ENCODE peak calls at places on chromosomes 13 and 19, in four cellular contexts. H is CD4-positive, alpha-beta memory T cell; G is aorta; C is Peyer's patch. T is an unnamed sample. For H3K27me3, the result is how much of the 10 kb centered on the place peaks cover.

GRCh38 chr19:952680-953500 is 27.1 kb downstream of the ARID3A start:
- DNase-seq in H (no peak), C (peak), G (no peak), T (no peak)

GRCh38 chr19:46426506-46427162 is 2.1 kb downstream of the PNMA8C start:
- DNase-seq in C (no peak), H (no peak), G (peak), T (no peak)

GRCh38 chr19:11096210-11096841 is 7.1 kb downstream of the LDLR start:
- DNase-seq in H (peak), C (no peak), G (peak), T (no peak)

GRCh38 chr13:53782400-53783030 is 753.9 kb downstream of the OLFM4 start:
- DNase-seq in H (peak), C (no peak), G (no peak), T (no peak)

GRCh38 chr19:35075202-35076025 is 33.9 kb downstream of the HPN start:
- DNase-seq in C (no peak), G (no peak), H (no peak), T (no peak)

GRCh38 chr13:68905186-68905585 is 1202.4 kb upstream of the ATXN8OS start:
- DNase-seq in C (no peak), H (no peak), G (no peak), T (no peak)

GRCh38 chr13:98267080-98267912 is 90.2 kb upstream of the RNF113B start:
- DNase-seq in G (no peak), C (no peak), H (no peak), T (no peak)

GRCh38 chr13:111295896-111296295 is 24.5 kb upstream of the TEX29 start:
- DNase-seq in G (no peak), H (no peak), C (peak), T (no peak)

GRCh38 chr13:78736142-78736541 is 77.2 kb upstream of the OBI1 start:
- DNase-seq in C (no peak), H (no peak), G (no peak), T (no peak)

GRCh38 chr19:506404-507285 is 652 bp upstream of the TPGS1 start:
- DNase-seq in C (peak), G (peak), H (peak), T (peak)

GRCh38 chr13:57314897-57315520 is 148.0 kb downstream of the PRR20E start:
- DNase-seq in G (no peak), H (no peak), C (no peak), T (no peak)

GRCh38 chr19:11535792-11536595 is 2.7 kb upstream of the CNN1 start:
- DNase-seq in H (peak), G (peak), C (peak), T (peak)

GRCh38 chr13:94799330-94799729 is 87.0 kb upstream of the SOX21 start:
- DNase-seq in H (no peak), G (no peak), C (no peak), T (no peak)

GRCh38 chr13:99922631-99923404 is 48.7 kb downstream of the ZIC5 start:
- DNase-seq in G (no peak), C (peak), H (no peak), T (no peak)

GRCh38 chr19:7461841-7462629 is 26.8 kb downstream of the PEX11G start:
- DNase-seq in C (no peak), H (no peak), G (no peak), T (no peak)

GRCh38 chr13:92602560-92602959 is 624.0 kb upstream of the GPC6 start:
- DNase-seq in H (no peak), G (no peak), C (no peak), T (no peak)

GRCh38 chr13:27395007-27395510 is 29.4 kb upstream of the GTF3A start:
- DNase-seq in C (no peak), H (no peak), G (no peak), T (no peak)

GRCh38 chr13:111460548-111461444 is 140.4 kb downstream of the TEX29 start:
- DNase-seq in C (no peak), G (no peak), H (no peak), T (no peak)

GRCh38 chr13:25678398-25678797 is 306.6 kb downstream of the ATP8A2 start:
- DNase-seq in H (no peak), G (no peak), C (no peak), T (no peak)

GRCh38 chr19:38183227-38183914 is 40.7 kb downstream of the DPF1 start:
- DNase-seq in H (no peak), G (no peak), C (no peak), T (no peak)

GRCh38 chr19:3968556-3969434 is 2.1 kb downstream of the DAPK3 start:
- DNase-seq in G (peak), H (no peak), C (peak), T (no peak)

GRCh38 chr19:30069535-30070197 is 127.6 kb downstream of the URI1 start:
- DNase-seq in G (no peak), H (no peak), C (peak), T (no peak)

GRCh38 chr13:40446365-40446764 is 220.1 kb downstream of the FOXO1 start:
- DNase-seq in C (no peak), G (no peak), H (no peak), T (no peak)

GRCh38 chr13:71864981-71865857 is 1.8 kb downstream of the DACH1 start:
- DNase-seq in G (peak), C (peak), H (no peak), T (no peak)

GRCh38 chr13:59750860-59751259 is 412.9 kb downstream of the DIAPH3 start:
- DNase-seq in G (no peak), H (no peak), C (no peak), T (no peak)

GRCh38 chr19:34041922-34042521 is 130.3 kb upstream of the LSM14A start:
- DNase-seq in G (peak), C (peak), H (peak), T (peak)

GRCh38 chr13:30510091-30510490 is 44.4 kb upstream of the HMGB1 start:
- DNase-seq in H (no peak), G (no peak), C (no peak), T (no peak)

GRCh38 chr13:94177041-94177440 is 302.4 kb downstream of the DCT start:
- DNase-seq in H (no peak), G (no peak), C (no peak), T (no peak)

GRCh38 chr19:2427323-2428026 is at the start of gene TIMM13:
- DNase-seq in H (peak), C (peak), G (peak), T (peak)
- H3K27me3 ChIP-seq in H (under half), C (under half), G (under half), T (under half)

GRCh38 chr13:113952983-113953520 is 20.8 kb downstream of the C13orf46 start:
- DNase-seq in H (no peak), C (no peak), G (peak), T (no peak)

GRCh38 chr13:113955691-113956090 is 18.2 kb downstream of the C13orf46 start:
- DNase-seq in C (no peak), H (no peak), G (no peak), T (no peak)

GRCh38 chr13:113955235-113955634 is 18.6 kb downstream of the C13orf46 start:
- DNase-seq in C (no peak), H (no peak), G (peak), T (no peak)

GRCh38 chr13:113953561-113953960 is 20.3 kb downstream of the C13orf46 start:
- DNase-seq in C (no peak), H (no peak), G (peak), T (no peak)

DNA sequence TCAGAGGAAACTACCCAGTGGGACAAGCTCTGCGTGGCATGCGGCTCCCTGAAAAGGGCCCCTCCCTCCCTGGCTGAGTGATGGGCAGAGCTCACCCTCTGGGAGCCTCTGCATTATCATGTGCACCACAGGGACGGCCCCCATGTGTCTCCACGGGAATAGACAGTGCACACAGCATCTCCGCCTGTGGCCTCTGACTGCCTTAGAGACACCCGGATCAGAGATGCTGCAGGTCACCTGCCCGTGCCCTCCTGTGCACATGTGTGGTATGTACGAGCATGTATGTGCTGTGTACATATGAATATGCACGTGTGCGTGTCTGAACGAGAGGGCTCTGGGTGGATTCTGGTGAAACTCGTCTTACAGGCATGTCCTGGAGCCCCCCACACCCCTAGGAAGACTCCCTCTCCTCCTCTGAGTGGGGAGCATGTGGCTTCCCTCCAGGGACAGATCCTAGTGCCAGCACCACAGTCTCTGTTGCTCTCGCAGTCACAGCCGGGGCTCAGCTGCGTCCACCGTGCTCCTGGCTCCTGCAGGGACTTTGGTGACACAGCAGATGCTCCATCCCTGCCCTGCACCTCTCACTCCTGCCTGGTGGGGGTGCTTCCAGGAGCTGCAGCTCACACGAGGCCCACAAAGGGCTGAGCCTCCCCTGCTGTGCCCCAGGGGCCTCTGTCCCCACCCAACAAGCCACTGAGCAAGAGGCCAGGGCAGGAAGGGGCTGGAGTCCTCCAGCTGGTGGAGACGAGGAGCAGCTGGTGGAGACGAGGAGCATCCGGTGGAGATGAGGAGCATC is 19.6 kb downstream of the C13orf46 start:
- DNase-seq in H (no peak), C (no peak), G (peak), T (no peak)
- H3K4me3 ChIP-seq in H (no peak), C (no peak), G (no peak), T (no peak)

GRCh38 chr13:43948059-43948458 is 68.4 kb downstream of the LACC1 start:
- DNase-seq in H (no peak), G (no peak), C (no peak), T (no peak)

GRCh38 chr13:43959291-43959690 is 79.6 kb downstream of the LACC1 start:
- DNase-seq in C (no peak), G (no peak), H (no peak), T (no peak)

GRCh38 chr13:43953370-43953769 is 73.7 kb downstream of the LACC1 start:
- DNase-seq in C (no peak), H (no peak), G (no peak), T (no peak)
- H3K27me3 ChIP-seq in C (under half), H (under half), G (under half), T (under half)

DNA sequence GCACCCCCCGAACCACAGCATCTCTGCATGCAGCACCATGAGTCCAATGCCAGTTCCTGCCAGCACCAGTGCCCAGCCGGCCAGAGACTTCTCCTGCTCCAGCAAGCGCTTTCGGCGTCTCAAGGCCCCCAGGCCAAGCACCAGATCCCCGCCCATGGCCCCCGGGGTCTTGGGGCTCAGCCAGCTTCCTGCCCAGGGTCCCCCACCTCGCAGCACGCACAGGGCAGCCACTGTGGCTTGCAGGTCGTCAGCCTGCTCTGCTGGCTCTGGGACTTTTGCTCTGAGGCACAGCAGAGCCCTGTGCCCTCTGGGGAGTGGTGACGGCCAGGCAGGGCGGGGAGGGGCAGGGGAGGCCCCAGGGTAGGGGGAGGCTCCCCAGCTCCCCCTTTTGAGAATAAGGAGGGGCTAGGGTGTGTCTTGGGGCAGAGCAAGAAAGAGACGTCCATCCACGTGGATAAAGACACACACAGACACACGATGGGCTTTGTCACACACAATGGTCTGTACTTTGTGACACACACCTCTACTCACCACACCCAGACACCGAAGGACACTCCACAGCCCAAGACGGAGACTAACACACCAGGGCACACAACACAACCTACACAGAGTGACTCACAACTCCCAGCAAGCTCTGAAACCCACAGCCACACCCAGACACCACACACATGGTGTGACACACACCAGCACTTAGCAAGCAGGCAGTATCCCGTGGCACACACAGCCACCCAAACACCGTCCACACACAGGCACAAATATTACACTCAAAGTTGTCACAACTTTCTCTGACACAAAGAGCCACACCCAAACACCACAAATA is at the start of gene KCNN4:
- DNase-seq in C (peak), H (no peak), G (peak), T (peak)
- H3K4me3 ChIP-seq in C (peak), H (peak), G (no peak), T (peak)

GRCh38 chr19:49420227-49420626 is 3.0 kb downstream of the PTH2 start:
- DNase-seq in H (no peak), C (no peak), G (no peak), T (no peak)

GRCh38 chr19:49422407-49423277 is 599 bp downstream of the PTH2 start:
- DNase-seq in G (no peak), C (no peak), H (peak), T (peak)

GRCh38 chr19:49421039-49421877 is 2.0 kb downstream of the PTH2 start:
- DNase-seq in H (no peak), C (peak), G (peak), T (no peak)

GRCh38 chr19:49423278-49423984 is at the start of gene PTH2:
- DNase-seq in G (no peak), C (no peak), H (no peak), T (no peak)

DNA sequence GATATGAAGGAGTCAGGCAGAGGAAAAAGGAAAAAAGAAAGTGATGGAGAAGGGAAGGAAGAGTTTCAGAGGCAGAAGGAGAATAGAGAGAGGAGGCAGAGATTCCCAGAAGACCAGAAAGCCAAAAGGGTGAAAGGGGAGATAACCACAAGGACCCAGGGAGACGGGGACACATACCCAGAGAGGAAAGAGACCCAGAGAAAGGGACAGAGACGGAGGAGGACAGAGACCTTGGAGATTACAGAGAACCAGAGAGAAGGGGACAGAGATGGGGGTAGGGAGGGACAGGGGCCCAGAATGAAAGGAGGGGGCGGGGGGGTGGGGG is 1.4 kb downstream of the PTH2 start:
- DNase-seq in H (no peak), G (no peak), C (no peak), T (no peak)
- H3K27me3 ChIP-seq in H (half or more), G (under half), C (under half), T (under half)

DNA sequence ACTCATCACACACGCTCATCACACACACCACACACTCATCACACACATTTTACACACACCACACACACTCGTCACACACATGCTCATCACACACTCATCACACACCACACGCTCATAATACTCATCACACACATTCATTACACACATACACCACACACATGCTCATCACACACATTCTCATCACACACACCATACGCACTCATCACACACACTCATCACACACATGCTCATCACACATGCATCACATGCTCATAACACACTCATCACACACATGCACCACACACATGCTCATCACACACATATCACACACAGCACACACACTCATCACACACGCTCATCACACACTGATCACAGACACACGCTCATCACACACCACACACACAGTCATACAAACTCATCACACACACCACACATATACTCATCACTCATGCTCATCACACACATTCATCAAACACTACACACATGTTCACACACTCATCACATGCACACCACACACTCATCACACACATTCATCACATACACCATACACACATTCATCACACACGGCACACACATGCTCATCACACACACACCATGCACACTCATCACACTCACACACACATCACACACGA is 247.1 kb upstream of the SGCG start:
- DNase-seq in C (no peak), G (no peak), H (no peak), T (no peak)
- H3K4me3 ChIP-seq in C (no peak), G (no peak), H (no peak), T (no peak)

GRCh38 chr19:14979498-14980255 is at the start of gene SLC1A6:
- DNase-seq in H (no peak), C (no peak), G (no peak), T (no peak)

GRCh38 chr19:14977128-14977527 is 2.5 kb downstream of the SLC1A6 start:
- DNase-seq in H (no peak), C (no peak), G (no peak), T (no peak)

GRCh38 chr19:14979136-14979497 is 547 bp downstream of the SLC1A6 start:
- DNase-seq in C (no peak), G (no peak), H (no peak), T (no peak)

GRCh38 chr19:14974488-14974887 is 5.2 kb downstream of the SLC1A6 start:
- DNase-seq in H (no peak), C (no peak), G (no peak), T (no peak)

GRCh38 chr19:14978377-14978776 is 1.3 kb downstream of the SLC1A6 start:
- DNase-seq in G (no peak), C (no peak), H (no peak), T (no peak)
- H3K27me3 ChIP-seq in G (under half), C (under half), H (under half), T (under half)

T was measured in effector memory CD4-positive, alpha-beta T cell.